ENCODE peak calls at places on chromosomes 11 and 22, in seven cellular contexts. F is A549, H is ovary, M is tibial nerve, J is H1, U is transverse colon, I is stomach. P is an unnamed sample.

GRCh38 chr11:58922475-58922874 is 16.8 kb upstream of the GLYATL1 start:
- DNase-seq in J (no peak), F (no peak), I (no peak), H (no peak), U (no peak), M (no peak), P (no peak)

GRCh38 chr22:50500452-50500851 is 7.0 kb downstream of the LMF2 start:
- DNase-seq in F (no peak), J (no peak), I (no peak), H (no peak), U (no peak), M (no peak), P (no peak)

GRCh38 chr11:124890701-124891389 is 6.8 kb downstream of the ROBO4 start:
- DNase-seq in F (no peak), U (no peak), M (peak), H (no peak), J (no peak), I (no peak), P (peak)

GRCh38 chr11:86301742-86302091 is 323 bp upstream of the HIKESHI start:
- DNase-seq in U (no peak), M (no peak), F (no peak), H (no peak), J (no peak), I (no peak), P (no peak)

GRCh38 chr11:131064373-131064991 is 148.2 kb upstream of the SNX19 start:
- DNase-seq in J (peak), U (peak), F (peak), I (peak), H (peak), M (peak), P (no peak)

GRCh38 chr11:57248780-57249383 is 11.8 kb upstream of the APLNR start:
- DNase-seq in M (peak), I (peak), U (peak), F (peak), H (peak), J (peak), P (peak)

GRCh38 chr22:33853200-33854097 is 66.8 kb downstream of the LARGE1 start:
- DNase-seq in F (peak), I (peak), U (peak), H (peak), J (no peak), M (peak), P (peak)

GRCh38 chr22:38317237-38317994 is at the start of gene CSNK1E:
- DNase-seq in M (peak), J (no peak), I (peak), U (peak), H (peak), F (peak), P (peak)

GRCh38 chr11:19715373-19715772 is 2.7 kb downstream of the NAV2 start:
- DNase-seq in I (no peak), F (peak), U (no peak), H (no peak), J (no peak), M (no peak), P (no peak)

GRCh38 chr22:44445307-44445680 is 52.7 kb downstream of the RTL6 start:
- DNase-seq in I (no peak), M (no peak), H (no peak), U (no peak), F (no peak), J (no peak), P (peak)

GRCh38 chr11:83064011-83064410 is 7.7 kb downstream of the RAB30 start:
- DNase-seq in I (no peak), F (no peak), U (no peak), J (no peak), M (no peak), H (no peak), P (no peak)

GRCh38 chr11:86370171-86370570 is 4.5 kb upstream of the CCDC81 start:
- DNase-seq in I (no peak), U (no peak), J (no peak), F (no peak), H (no peak), M (no peak), P (no peak)

GRCh38 chr22:44765571-44766285 is 13.4 kb downstream of the ARHGAP8 start:
- DNase-seq in F (no peak), J (no peak), U (no peak), H (no peak), I (peak), M (no peak), P (no peak)

GRCh38 chr11:14029971-14030531 is 67.5 kb downstream of the SPON1 start:
- DNase-seq in I (peak), U (peak), M (no peak), J (no peak), F (peak), H (peak), P (peak)

GRCh38 chr22:20437253-20438065 is at the start of gene SCARF2:
- DNase-seq in F (no peak), H (peak), U (peak), I (no peak), M (no peak), J (no peak), P (peak)

GRCh38 chr22:41380993-41381328 is 781 bp upstream of the TEF start:
- DNase-seq in I (peak), H (no peak), M (peak), J (no peak), F (peak), U (peak), P (peak)

GRCh38 chr11:69359735-69360470 is 65.9 kb downstream of the MYEOV start:
- DNase-seq in I (no peak), M (no peak), J (no peak), F (no peak), H (no peak), U (no peak), P (no peak)

GRCh38 chr22:38033522-38034277 is 23.5 kb upstream of the PICK1 start:
- DNase-seq in H (no peak), M (no peak), U (no peak), I (no peak), F (no peak), J (no peak), P (peak)

GRCh38 chr22:29663230-29663826 is 56.5 kb upstream of the CABP7 start:
- DNase-seq in I (no peak), H (no peak), M (no peak), J (no peak), F (no peak), U (no peak), P (no peak)

GRCh38 chr11:44010789-44011251 is 37.0 kb upstream of the ACCSL start:
- DNase-seq in F (no peak), M (no peak), U (no peak), J (no peak), I (no peak), H (no peak), P (peak)

GRCh38 chr11:77074205-77074604 is 7.4 kb downstream of the CAPN5 start:
- DNase-seq in J (no peak), U (peak), I (peak), F (no peak), M (no peak), H (no peak), P (peak)

GRCh38 chr11:17013548-17014320 is 480 bp downstream of the PLEKHA7 start:
- DNase-seq in J (no peak), I (peak), M (no peak), F (no peak), H (peak), U (peak), P (peak)

GRCh38 chr22:38111941-38112355 is 1.5 kb upstream of the BAIAP2L2 start:
- DNase-seq in H (no peak), J (no peak), M (no peak), U (peak), I (peak), F (no peak), P (no peak)

GRCh38 chr11:87724358-87724757 is 450.9 kb downstream of the RAB38 start:
- DNase-seq in H (no peak), J (no peak), I (no peak), F (no peak), M (no peak), U (no peak), P (no peak)

GRCh38 chr22:34370711-34371110 is 450.4 kb upstream of the LARGE1 start:
- DNase-seq in F (no peak), I (no peak), U (no peak), M (no peak), J (no peak), H (no peak), P (no peak)

GRCh38 chr22:31901388-31902137 is 42.8 kb upstream of the YWHAH start:
- DNase-seq in M (no peak), U (no peak), I (no peak), H (no peak), J (no peak), F (no peak), P (no peak)
- TF ChIP-seq EP300 in M (no peak), U (no peak), I (no peak), H (no peak), J (no peak), F (no peak), P (no peak)

GRCh38 chr11:128303383-128303782 is 284.0 kb downstream of the ETS1 start:
- DNase-seq in I (no peak), H (no peak), J (no peak), M (no peak), U (no peak), F (no peak), P (no peak)

GRCh38 chr11:128304666-128305485 is 282.5 kb downstream of the ETS1 start:
- DNase-seq in I (no peak), M (no peak), F (no peak), U (no peak), J (no peak), H (no peak), P (no peak)

GRCh38 chr11:128300785-128301184 is 286.6 kb downstream of the ETS1 start:
- DNase-seq in U (no peak), J (no peak), F (no peak), H (no peak), I (no peak), M (no peak), P (no peak)

GRCh38 chr11:128305588-128305987 is 281.8 kb downstream of the ETS1 start:
- DNase-seq in M (no peak), J (no peak), U (no peak), H (no peak), I (no peak), F (no peak), P (no peak)

DNA sequence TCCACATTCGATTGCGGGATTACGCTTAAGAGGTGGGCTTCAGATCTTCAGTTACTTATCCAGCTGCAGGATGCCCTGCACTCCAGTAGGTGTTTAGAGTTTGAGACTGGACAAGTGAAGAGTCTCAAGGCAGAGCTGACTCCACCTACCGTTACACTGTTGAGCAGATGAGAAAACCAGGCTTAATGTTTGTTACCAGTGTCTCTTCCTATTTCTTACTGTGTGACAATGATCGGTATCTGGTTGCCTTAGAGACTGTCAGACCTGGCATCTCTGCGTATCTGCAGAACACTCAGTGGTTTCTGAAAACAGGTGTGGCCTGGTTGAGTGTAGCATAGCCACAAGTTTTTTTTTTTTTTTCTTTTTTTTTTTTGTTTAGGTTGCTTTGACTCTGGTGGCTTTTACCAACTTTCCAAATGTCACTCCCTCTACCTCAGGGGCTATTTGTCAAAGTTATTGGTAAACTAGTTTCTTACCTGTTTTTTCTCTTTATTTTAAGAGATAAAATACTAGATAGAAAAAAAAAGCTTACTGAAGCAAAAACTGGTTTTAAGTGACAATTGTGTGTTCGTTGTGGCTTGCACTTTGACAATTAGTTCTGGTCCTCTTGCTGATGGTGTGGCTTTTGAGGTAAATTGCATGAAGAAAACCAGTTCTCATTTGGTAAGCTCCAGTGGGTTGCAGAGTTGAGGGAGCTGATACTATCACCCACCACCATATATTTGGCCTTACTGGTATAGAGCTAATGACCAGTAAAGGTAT is 284.8 kb downstream of the ETS1 start:
- DNase-seq in I (no peak), U (peak), H (no peak), M (no peak), F (no peak), J (no peak), P (no peak)
- TF ChIP-seq EP300 in I (no peak), U (no peak), H (no peak), M (no peak), F (no peak), J (no peak), P (no peak)

GRCh38 chr11:9222654-9223053 is 42.5 kb downstream of the DENND5A start:
- DNase-seq in M (no peak), U (no peak), J (no peak), F (no peak), H (no peak), I (no peak), P (no peak)

GRCh38 chr11:9214765-9215164 is 50.4 kb downstream of the DENND5A start:
- DNase-seq in I (no peak), H (no peak), F (peak), U (no peak), J (no peak), M (no peak), P (no peak)

GRCh38 chr11:9219115-9219514 is 46.0 kb downstream of the DENND5A start:
- DNase-seq in I (no peak), F (peak), M (no peak), U (no peak), J (no peak), H (no peak), P (no peak)

GRCh38 chr11:9219572-9219971 is 45.6 kb downstream of the DENND5A start:
- DNase-seq in H (no peak), F (peak), U (no peak), M (peak), J (no peak), I (no peak), P (no peak)
- TF ChIP-seq EP300 in H (peak), F (no peak), U (no peak), M (no peak), J (no peak), I (no peak), P (no peak)

DNA sequence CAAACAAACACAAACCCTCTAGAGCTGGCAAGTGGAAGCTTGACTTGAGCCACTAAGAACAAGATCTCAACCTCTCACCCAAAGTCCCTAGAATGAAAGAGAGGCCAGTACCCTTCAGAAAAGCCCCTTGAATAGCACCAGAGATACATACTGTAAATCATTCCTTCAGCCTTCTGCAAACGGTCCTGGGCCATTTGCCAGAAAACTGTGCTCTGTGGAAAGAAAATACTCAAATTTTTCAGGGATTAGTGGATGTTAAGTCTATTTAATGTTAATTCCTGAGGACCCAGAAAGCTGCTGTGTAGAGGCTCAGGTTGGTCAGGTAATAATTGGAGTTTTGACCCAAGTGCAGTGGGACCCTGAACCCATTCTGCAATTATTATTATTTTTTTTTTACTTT is 16.9 kb downstream of the SERPINH1 start:
- DNase-seq in F (no peak), M (no peak), U (no peak), J (no peak), H (no peak), I (no peak), P (no peak)
- TF ChIP-seq EP300 in F (no peak), M (no peak), U (no peak), J (no peak), H (no peak), I (no peak), P (no peak)

GRCh38 chr11:92626624-92627023 is 342.8 kb upstream of the MTNR1B start:
- DNase-seq in F (no peak), M (no peak), I (no peak), U (no peak), J (no peak), H (no peak), P (no peak)
- TF ChIP-seq EP300 in F (no peak), M (no peak), I (no peak), U (no peak), J (no peak), H (no peak), P (no peak)

DNA sequence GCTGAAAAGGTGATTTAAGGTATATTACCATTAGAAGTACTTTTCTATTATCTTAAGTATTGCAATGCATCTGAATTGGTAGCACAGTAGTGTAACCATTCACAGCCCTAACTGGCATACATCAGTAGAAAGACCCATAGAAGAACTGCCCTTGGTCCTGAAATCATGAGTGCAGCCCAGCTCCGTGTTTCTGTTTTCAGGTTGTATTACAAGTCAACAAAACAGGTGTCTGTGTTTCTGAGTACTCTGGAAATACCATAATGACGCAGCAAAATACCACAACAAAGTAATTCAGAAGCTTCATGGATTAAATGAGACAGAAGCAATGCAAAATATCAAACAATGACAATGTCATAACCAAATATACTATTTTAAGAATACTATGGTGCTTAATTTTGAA is 226.3 kb downstream of the OPCML start:
- DNase-seq in H (no peak), F (no peak), I (no peak), J (no peak), U (no peak), M (no peak), P (no peak)
- TF ChIP-seq EP300 in H (no peak), F (no peak), I (no peak), J (no peak), U (no peak), M (no peak), P (no peak)

DNA sequence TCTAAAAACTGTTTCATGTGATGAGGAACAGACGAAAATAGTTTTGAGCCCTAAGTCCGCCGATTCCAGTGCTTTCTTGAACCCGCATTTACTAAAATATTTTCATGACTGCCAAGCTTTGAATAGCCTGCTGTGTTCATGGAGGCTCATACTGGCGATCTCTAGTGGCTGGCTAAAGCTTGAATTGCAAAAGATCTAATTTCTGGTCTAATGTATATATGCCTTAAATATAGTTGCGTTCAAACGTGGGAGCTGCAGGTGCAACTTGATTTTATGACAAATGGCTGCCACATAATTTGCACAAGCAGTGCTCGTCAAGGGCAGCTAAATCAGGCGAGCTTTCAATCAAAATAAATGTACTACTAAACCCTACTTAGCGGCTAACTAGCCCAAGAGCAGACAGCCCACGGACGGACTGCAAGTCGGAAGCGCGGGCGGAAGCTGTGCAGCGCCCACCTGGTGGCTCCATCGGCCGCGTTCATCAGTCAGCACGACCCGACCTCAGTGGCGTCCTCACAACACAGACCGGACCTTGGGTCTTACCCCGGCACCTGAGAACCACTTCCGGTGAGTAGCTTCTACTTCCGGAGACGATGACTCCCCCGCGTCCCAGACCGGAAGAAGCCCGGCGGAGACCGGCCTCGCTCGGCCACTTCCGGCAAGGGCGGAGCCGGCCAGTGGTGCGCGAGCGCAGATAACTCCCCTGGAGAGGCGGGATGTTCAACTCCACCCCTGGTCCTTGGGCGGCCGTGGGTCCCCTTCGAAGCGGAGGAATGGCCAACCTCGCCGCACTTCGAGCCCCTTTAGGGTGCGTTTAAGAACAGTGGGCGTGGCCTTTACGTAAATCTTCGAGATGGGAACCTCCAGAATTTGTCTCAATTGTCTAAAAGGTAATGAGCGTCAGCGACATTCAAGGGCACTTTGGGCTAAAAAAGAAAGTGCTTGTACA is 6.1 kb downstream of the RPL27A start:
- DNase-seq in U (peak), J (peak), M (peak), H (peak), I (peak), F (peak), P (peak)
- TF ChIP-seq EP300 in U (no peak), J (no peak), M (peak), H (no peak), I (no peak), F (no peak), P (peak)

GRCh38 chr11:120403966-120404365 is 67.8 kb downstream of the ARHGEF12 start:
- DNase-seq in F (no peak), J (no peak), M (no peak), H (no peak), I (no peak), U (no peak), P (no peak)

GRCh38 chr11:120401506-120401905 is 65.3 kb downstream of the ARHGEF12 start:
- DNase-seq in U (no peak), J (no peak), F (no peak), I (no peak), M (no peak), H (no peak), P (no peak)

GRCh38 chr11:120399312-120399711 is 63.1 kb downstream of the ARHGEF12 start:
- DNase-seq in I (no peak), H (no peak), U (no peak), J (no peak), F (no peak), M (no peak), P (no peak)

GRCh38 chr11:120398184-120398583 is 62.0 kb downstream of the ARHGEF12 start:
- DNase-seq in I (no peak), F (no peak), U (no peak), J (no peak), H (no peak), M (no peak), P (no peak)

GRCh38 chr11:120400564-120401364 is 64.6 kb downstream of the ARHGEF12 start:
- DNase-seq in H (no peak), I (no peak), M (peak), U (peak), J (no peak), F (peak), P (no peak)
- TF ChIP-seq EP300 in H (no peak), I (no peak), M (peak), U (no peak), J (no peak), F (no peak), P (no peak)